ENCODE peak calls at places on chromosome 19, in four cellular contexts. U is IMR-90, I is GM12878, Q is endothelial cell of umbilical vein. O is an unnamed sample.

GRCh38 chr19:42246869-42247630 is 4.6 kb upstream of the GSK3A start:
- DNase-seq in U (peak), I (no peak), Q (no peak), O (no peak)

GRCh38 chr19:54136086-54136863 is 1.3 kb upstream of the CNOT3 start:
- DNase-seq in U (peak), I (no peak), Q (no peak), O (no peak)

GRCh38 chr19:32324631-32325215 is 20.7 kb upstream of the ZNF507 start:
- DNase-seq in U (peak), I (no peak), Q (no peak), O (no peak)

GRCh38 chr19:33564836-33565338 is 43.3 kb upstream of the PEPD start:
- DNase-seq in U (no peak), I (no peak), Q (no peak), O (no peak)

GRCh38 chr19:43636121-43636683 is 3.4 kb downstream of the CADM4 start:
- DNase-seq in U (no peak), I (no peak), Q (no peak), O (no peak)

GRCh38 chr19:22784051-22784450 is at the start of gene ZNF99:
- DNase-seq in U (no peak), I (no peak), Q (no peak), O (no peak)

GRCh38 chr19:31152906-31153305 is 196.3 kb downstream of the TSHZ3 start:
- DNase-seq in U (peak), I (no peak), Q (no peak), O (no peak)

GRCh38 chr19:42290523-42291436 is 11.2 kb upstream of the PRR19 start:
- DNase-seq in U (no peak), I (no peak), Q (peak), O (peak)

GRCh38 chr19:16896098-16896912 is 7.5 kb downstream of the F2RL3 start:
- DNase-seq in U (no peak), I (no peak), Q (peak), O (peak)

GRCh38 chr19:47723573-47723923 is 10.3 kb downstream of the EHD2 start:
- DNase-seq in U (peak), I (no peak), Q (no peak), O (no peak)

GRCh38 chr19:15701757-15702589 is 25.9 kb upstream of the OR10H2 start:
- DNase-seq in U (no peak), I (no peak), Q (no peak), O (no peak)

GRCh38 chr19:47243776-47244547 is 12.4 kb upstream of the CCDC9 start:
- DNase-seq in U (peak), I (no peak), Q (peak), O (peak)

GRCh38 chr19:58228584-58229254 is at the start of gene ZNF544:
- DNase-seq in U (peak), I (peak), Q (peak), O (peak)

GRCh38 chr19:48970139-48970766 is 5.1 kb downstream of the FTL start:
- DNase-seq in U (no peak), I (no peak), Q (no peak), O (no peak)

GRCh38 chr19:38079926-38080380 is 144.1 kb downstream of the DPF1 start:
- DNase-seq in U (peak), I (peak), Q (peak), O (no peak)

GRCh38 chr19:34676697-34677385 is at the start of gene SCGB2B2:
- DNase-seq in U (no peak), I (peak), Q (no peak), O (no peak)

GRCh38 chr19:45981350-45981749 is 7.7 kb upstream of the NOVA2 start:
- DNase-seq in U (no peak), I (no peak), Q (no peak), O (no peak)
- TF ChIP-seq FOS in U (no peak), I (no peak), Q (no peak), O (no peak)

GRCh38 chr19:4839192-4839591 is 7.7 kb upstream of the TICAM1 start:
- DNase-seq in U (no peak), I (no peak), Q (no peak), O (no peak)
- H3K4me3 ChIP-seq in U (no peak), I (no peak), Q (no peak), O (no peak)

DNA sequence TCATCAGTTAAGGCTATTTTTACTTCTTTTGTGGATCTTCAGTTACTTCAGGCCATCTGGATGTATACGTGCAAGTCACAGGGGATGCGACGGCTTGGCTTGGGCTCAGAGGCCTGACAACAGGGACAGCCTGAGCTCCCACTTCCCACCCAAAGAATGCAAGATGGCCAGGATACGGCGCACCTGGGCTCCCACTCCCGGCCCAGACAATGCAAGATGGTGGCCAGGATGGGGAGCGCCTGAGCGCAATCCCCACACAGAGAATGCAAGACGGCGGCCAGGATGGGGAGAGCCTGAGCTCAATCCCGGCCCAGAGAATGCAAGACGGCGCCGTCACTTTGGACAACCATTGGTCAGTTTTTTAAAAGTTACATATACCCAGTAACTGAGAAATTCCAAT is 25.3 kb upstream of the MIER2 start:
- DNase-seq in U (no peak), I (no peak), Q (no peak), O (no peak)
- TF ChIP-seq FOS in U (no peak), I (no peak), Q (no peak), O (no peak)

GRCh38 chr19:13931582-13932378 is 6.4 kb downstream of the PODNL1 start:
- DNase-seq in U (no peak), I (no peak), Q (no peak), O (no peak)

GRCh38 chr19:13932911-13933393 is 5.3 kb downstream of the PODNL1 start:
- DNase-seq in U (no peak), I (no peak), Q (no peak), O (no peak)

GRCh38 chr19:13929340-13929739 is 8.9 kb downstream of the PODNL1 start:
- DNase-seq in U (no peak), I (no peak), Q (no peak), O (no peak)

GRCh38 chr19:13929956-13930355 is 8.3 kb downstream of the PODNL1 start:
- DNase-seq in U (no peak), I (no peak), Q (no peak), O (no peak)

GRCh38 chr19:13930402-13930801 is 7.8 kb downstream of the PODNL1 start:
- DNase-seq in U (no peak), I (no peak), Q (no peak), O (no peak)
- H3K4me3 ChIP-seq in U (no peak), I (no peak), Q (no peak), O (no peak)

DNA sequence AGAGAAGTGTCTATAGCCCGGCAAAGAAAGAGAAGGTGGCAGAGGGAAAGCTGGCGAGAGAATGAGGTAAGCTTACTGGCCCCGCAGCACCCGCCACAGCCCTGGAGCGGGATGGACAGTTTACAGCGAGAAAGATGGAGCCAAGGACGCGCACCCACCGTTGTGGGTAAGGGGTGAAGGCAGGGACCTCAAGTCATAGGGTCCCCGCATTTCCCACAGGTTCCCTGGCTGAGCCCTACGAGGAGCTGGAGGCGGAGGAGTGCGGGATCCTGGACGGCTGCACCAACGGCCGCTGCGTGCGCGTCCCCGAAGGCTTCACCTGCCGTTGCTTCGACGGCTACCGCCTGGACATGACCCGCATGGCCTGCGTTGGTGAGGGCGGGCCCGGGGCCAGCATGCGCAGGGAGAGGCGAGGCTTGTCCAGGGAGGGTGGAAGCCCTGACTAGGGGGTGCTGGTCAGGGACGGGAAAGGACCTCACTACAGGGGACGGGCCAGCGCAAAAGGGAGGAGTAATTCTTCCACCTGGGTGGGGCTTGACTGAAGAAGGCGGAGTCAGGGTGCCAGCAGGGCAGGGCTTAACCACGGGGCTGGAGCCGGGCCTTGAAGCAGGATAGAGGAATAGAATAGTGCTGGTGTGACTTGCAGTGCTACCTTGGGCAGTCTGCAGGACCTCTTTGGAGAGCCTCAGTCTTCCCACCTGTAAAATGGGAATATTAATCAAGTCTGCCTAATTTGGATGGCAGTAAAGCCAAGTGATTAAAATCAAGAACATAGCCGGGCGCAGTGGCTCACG is 26.5 kb downstream of the LTBP4 start:
- DNase-seq in U (no peak), I (no peak), Q (no peak), O (no peak)
- TF ChIP-seq FOS in U (no peak), I (no peak), Q (no peak), O (no peak)

GRCh38 chr19:56110515-56111448 is 10.3 kb downstream of the ZNF787 start:
- DNase-seq in U (peak), I (no peak), Q (peak), O (no peak)

GRCh38 chr19:56106993-56107392 is 14.1 kb downstream of the ZNF787 start:
- DNase-seq in U (no peak), I (no peak), Q (no peak), O (no peak)

GRCh38 chr19:56107626-56108351 is 13.3 kb downstream of the ZNF787 start:
- DNase-seq in U (no peak), I (no peak), Q (no peak), O (no peak)

GRCh38 chr19:56108447-56109195 is 12.5 kb downstream of the ZNF787 start:
- DNase-seq in U (peak), I (no peak), Q (no peak), O (no peak)

DNA sequence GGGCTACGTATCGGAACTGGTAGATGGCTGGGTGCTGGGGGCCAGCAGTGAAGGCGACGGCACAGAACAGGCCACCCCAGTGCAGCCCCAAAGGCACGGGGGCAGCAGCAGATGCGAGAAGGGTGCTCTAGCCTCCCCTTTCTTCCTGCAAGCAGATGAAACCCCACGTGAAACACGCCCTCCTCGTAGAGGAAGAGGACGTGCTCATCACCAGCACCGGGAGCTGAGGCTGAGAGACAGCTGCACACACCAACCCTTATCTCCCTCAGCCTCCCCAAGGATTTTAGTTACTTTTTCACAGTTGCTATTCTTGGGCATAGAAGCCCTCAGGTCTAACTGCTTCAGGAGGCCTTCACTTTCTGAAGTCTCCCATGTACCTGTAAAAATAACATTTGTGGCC is 11.9 kb downstream of the ZNF787 start:
- DNase-seq in U (peak), I (no peak), Q (no peak), O (no peak)
- H3K4me3 ChIP-seq in U (no peak), I (no peak), Q (no peak), O (no peak)

GRCh38 chr19:9171393-9171991 is 7.3 kb upstream of the OR7D2 start:
- DNase-seq in U (no peak), I (no peak), Q (no peak), O (no peak)
- TF ChIP-seq FOS in U (no peak), I (no peak), Q (no peak), O (no peak)

GRCh38 chr19:35897706-35898451 is 2.5 kb downstream of the NFKBID start:
- DNase-seq in U (no peak), I (no peak), Q (no peak), O (no peak)
- H3K4me3 ChIP-seq in U (peak), I (peak), Q (no peak), O (no peak)

O was measured in K562.